ENCODE peak calls at places on chromosomes 12 and 14, in four cellular contexts. One of them, this sample, is unnamed.

GRCh38 chr12:33628087-33628486 is 188.5 kb upstream of the SYT10 start:
- DNase-seq in CD8-positive, alpha-beta T cell: no peak
- DNase-seq in astrocyte: no peak
- DNase-seq in psoas muscle: no peak
- DNase-seq in this sample: no peak

GRCh38 chr14:97697772-97698171 is 900.6 kb downstream of the VRK1 start:
- DNase-seq in astrocyte: no peak
- DNase-seq in CD8-positive, alpha-beta T cell: peak
- DNase-seq in psoas muscle: no peak
- DNase-seq in this sample: no peak

GRCh38 chr12:83945871-83946270 is 966.7 kb downstream of the SLC6A15 start:
- DNase-seq in astrocyte: peak
- DNase-seq in psoas muscle: no peak
- DNase-seq in CD8-positive, alpha-beta T cell: no peak
- DNase-seq in this sample: no peak

GRCh38 chr14:68969278-68969677 is 9.8 kb downstream of the ACTN1 start:
- DNase-seq in psoas muscle: no peak
- DNase-seq in CD8-positive, alpha-beta T cell: no peak
- DNase-seq in astrocyte: no peak
- DNase-seq in this sample: no peak

GRCh38 chr14:37753459-37753858 is 158.0 kb downstream of the TTC6 start:
- DNase-seq in astrocyte: no peak
- DNase-seq in psoas muscle: no peak
- DNase-seq in CD8-positive, alpha-beta T cell: no peak
- DNase-seq in this sample: no peak

GRCh38 chr14:100290607-100291304 is 15.5 kb downstream of the SLC25A29 start:
- DNase-seq in astrocyte: no peak
- DNase-seq in CD8-positive, alpha-beta T cell: no peak
- DNase-seq in psoas muscle: no peak
- DNase-seq in this sample: no peak

GRCh38 chr12:114846771-114847170 is 162.8 kb upstream of the TBX3 start:
- DNase-seq in CD8-positive, alpha-beta T cell: no peak
- DNase-seq in psoas muscle: no peak
- DNase-seq in astrocyte: no peak
- DNase-seq in this sample: no peak

GRCh38 chr14:99093532-99094517 is 178.2 kb downstream of the BCL11B start:
- DNase-seq in CD8-positive, alpha-beta T cell: no peak
- DNase-seq in astrocyte: no peak
- DNase-seq in psoas muscle: no peak
- DNase-seq in this sample: no peak

GRCh38 chr14:71703477-71703876 is 228.8 kb upstream of the RGS6 start:
- DNase-seq in CD8-positive, alpha-beta T cell: no peak
- DNase-seq in psoas muscle: no peak
- DNase-seq in astrocyte: peak
- DNase-seq in this sample: peak

GRCh38 chr14:55107766-55108554 is 21.1 kb upstream of the LGALS3 start:
- DNase-seq in psoas muscle: peak
- DNase-seq in astrocyte: peak
- DNase-seq in CD8-positive, alpha-beta T cell: peak
- DNase-seq in this sample: peak

GRCh38 chr12:104426926-104427546 is 29.7 kb upstream of the CHST11 start:
- DNase-seq in astrocyte: peak
- DNase-seq in psoas muscle: no peak
- DNase-seq in CD8-positive, alpha-beta T cell: no peak
- DNase-seq in this sample: no peak

GRCh38 chr12:76407710-76408109 is 59.5 kb upstream of the BBS10 start:
- DNase-seq in psoas muscle: no peak
- DNase-seq in astrocyte: no peak
- DNase-seq in CD8-positive, alpha-beta T cell: no peak
- DNase-seq in this sample: no peak

GRCh38 chr12:112962561-112962960 is 15.8 kb upstream of the OAS2 start:
- DNase-seq in psoas muscle: no peak
- DNase-seq in astrocyte: no peak
- DNase-seq in CD8-positive, alpha-beta T cell: no peak
- DNase-seq in this sample: no peak

GRCh38 chr14:50335389-50335788 is 23.3 kb downstream of the DMAC2L start:
- DNase-seq in astrocyte: peak
- DNase-seq in CD8-positive, alpha-beta T cell: no peak
- DNase-seq in psoas muscle: peak
- DNase-seq in this sample: peak

GRCh38 chr12:120590741-120591407 is 9.7 kb upstream of the POP5 start:
- DNase-seq in CD8-positive, alpha-beta T cell: no peak
- DNase-seq in psoas muscle: no peak
- DNase-seq in astrocyte: no peak
- DNase-seq in this sample: no peak

GRCh38 chr12:23204933-23205778 is 580.2 kb downstream of the ETNK1 start:
- DNase-seq in CD8-positive, alpha-beta T cell: peak
- DNase-seq in psoas muscle: no peak
- DNase-seq in astrocyte: peak
- DNase-seq in this sample: peak

GRCh38 chr12:123363385-123363742 is 1.3 kb downstream of the SBNO1 start:
- DNase-seq in CD8-positive, alpha-beta T cell: peak
- DNase-seq in psoas muscle: no peak
- DNase-seq in astrocyte: no peak
- DNase-seq in this sample: peak

GRCh38 chr14:74610866-74611671 is 968 bp downstream of the LTBP2 start:
- DNase-seq in psoas muscle: no peak
- DNase-seq in astrocyte: no peak
- DNase-seq in CD8-positive, alpha-beta T cell: no peak
- DNase-seq in this sample: no peak

GRCh38 chr12:109738209-109738608 is 24.6 kb downstream of the FAM222A start:
- DNase-seq in astrocyte: no peak
- DNase-seq in psoas muscle: peak
- DNase-seq in CD8-positive, alpha-beta T cell: no peak
- DNase-seq in this sample: no peak

GRCh38 chr12:97235102-97235501 is 227.5 kb upstream of the RMST start:
- DNase-seq in astrocyte: no peak
- DNase-seq in psoas muscle: no peak
- DNase-seq in CD8-positive, alpha-beta T cell: no peak
- DNase-seq in this sample: no peak

GRCh38 chr12:116136340-116136739 is 141.2 kb downstream of the MED13L start:
- DNase-seq in psoas muscle: no peak
- DNase-seq in CD8-positive, alpha-beta T cell: no peak
- DNase-seq in astrocyte: peak
- DNase-seq in this sample: no peak